ENCODE peak calls at places on chromosomes 2 and 18, in four cellular contexts. X is heart left ventricle, W is HCT116, U is IMR-90. I is an unnamed sample.

GRCh38 chr18:32552421-32553030 is 81.8 kb upstream of the GAREM1 start:
- DNase-seq in U (peak), W (peak), X (no peak), I (peak)

GRCh38 chr18:33034941-33035340 is 262.1 kb upstream of the KLHL14 start:
- DNase-seq in X (no peak), W (no peak), U (peak), I (no peak)

GRCh38 chr18:46917808-46918600 is 602 bp downstream of the KATNAL2 start:
- DNase-seq in X (no peak), U (peak), W (no peak), I (peak)

GRCh38 chr2:6785511-6785910 is 80.2 kb downstream of the CMPK2 start:
- DNase-seq in U (no peak), X (no peak), W (no peak), I (no peak)

GRCh38 chr2:167134381-167135072 is 246.2 kb downstream of the XIRP2 start:
- DNase-seq in U (peak), X (no peak), W (no peak), I (no peak)

GRCh38 chr18:75128911-75129716 is 79.8 kb downstream of the PTGR3 start:
- DNase-seq in W (no peak), U (no peak), X (no peak), I (no peak)

GRCh38 chr2:86631846-86632485 is 8.3 kb upstream of the RNF103 start:
- DNase-seq in W (no peak), U (no peak), X (no peak), I (no peak)

GRCh38 chr2:12412898-12413305 is 303.8 kb upstream of the TRIB2 start:
- DNase-seq in W (no peak), U (peak), X (no peak), I (peak)

GRCh38 chr2:218271487-218271797 is 1.1 kb downstream of the PNKD start:
- DNase-seq in U (no peak), X (peak), W (no peak), I (no peak)

GRCh38 chr2:54840559-54840958 is 117.1 kb downstream of the EML6 start:
- DNase-seq in W (no peak), U (no peak), X (no peak), I (no peak)
- TF ChIP-seq POLR2A in W (no peak), U (no peak), X (no peak), I (no peak)

DNA sequence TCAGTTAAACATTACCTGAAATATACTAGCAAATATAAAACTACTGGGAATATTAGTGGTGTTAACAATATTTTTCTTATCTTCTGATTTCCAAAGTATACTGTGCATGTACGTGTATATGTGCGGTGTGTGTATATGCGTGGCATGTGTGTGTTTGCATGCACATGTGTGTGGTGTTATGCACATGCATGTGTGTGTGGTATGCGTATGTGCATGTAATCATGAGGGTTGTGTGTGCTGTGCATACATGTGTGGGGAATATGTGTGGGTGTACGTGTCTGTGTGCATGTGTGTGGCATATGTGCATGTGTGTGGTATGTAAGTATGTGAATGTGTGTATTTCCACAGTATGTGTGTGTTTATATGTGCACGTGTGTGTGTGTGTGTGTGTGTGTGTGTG is 640.2 kb downstream of the TSN start:
- DNase-seq in X (no peak), U (no peak), W (no peak), I (no peak)
- TF ChIP-seq CTCF in X (no peak), U (no peak), W (no peak), I (no peak)

DNA sequence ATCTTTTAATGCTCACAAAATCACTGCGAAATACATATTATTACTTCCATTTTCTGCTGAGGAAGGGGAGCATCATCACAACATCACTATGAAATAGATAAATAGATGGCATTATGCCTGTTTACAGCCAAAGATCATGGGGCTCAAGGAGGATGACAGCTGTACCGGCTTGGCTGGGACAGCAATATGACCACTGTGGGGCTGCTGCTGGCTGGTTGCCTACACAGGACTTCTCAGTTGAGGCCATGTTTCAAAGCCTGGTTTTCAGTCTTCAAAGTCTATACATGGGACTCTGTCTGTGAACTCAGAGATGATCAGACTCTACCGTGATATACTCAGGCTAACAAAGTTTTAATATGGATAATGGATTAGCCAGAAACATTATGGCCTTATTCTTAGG is 58.7 kb downstream of the SPATS2L start:
- DNase-seq in X (no peak), W (no peak), U (no peak), I (no peak)
- H3K4me3 ChIP-seq in X (no peak), W (no peak), U (no peak), I (no peak)

GRCh38 chr2:10091182-10091932 is 11.1 kb upstream of the CYS1 start:
- DNase-seq in W (no peak), X (peak), U (no peak), I (peak)
- TF ChIP-seq POLR2A in W (no peak), X (no peak), U (no peak), I (no peak)

GRCh38 chr2:48566582-48566981 is 36.6 kb downstream of the STON1 start:
- DNase-seq in U (peak), W (no peak), X (no peak), I (no peak)
- TF ChIP-seq CTCF in U (peak), W (no peak), X (no peak), I (no peak)

GRCh38 chr2:126785236-126785635 is 113.5 kb upstream of the TEX51 start:
- DNase-seq in X (no peak), U (no peak), W (no peak), I (no peak)
- H3K4me3 ChIP-seq in X (no peak), U (no peak), W (no peak), I (no peak)

I was measured in NB4.